ENCODE peak calls at places on chromosomes 4 and X, in four cellular contexts. One of them, this sample, is unnamed.

GRCh38 chrX:46912673-46913491 is 661 bp downstream of the JADE3 start:
- DNase-seq in epithelial cell of esophagus: peak
- DNase-seq in lower leg skin: peak
- DNase-seq in thoracic aorta: no peak
- DNase-seq in this sample: peak

GRCh38 chr4:69092190-69092589 is 4.1 kb upstream of the UGT2B7 start:
- DNase-seq in epithelial cell of esophagus: peak
- DNase-seq in lower leg skin: no peak
- DNase-seq in thoracic aorta: no peak
- DNase-seq in this sample: no peak

GRCh38 chr4:3106339-3107186 is 32.1 kb downstream of the HTT start:
- DNase-seq in epithelial cell of esophagus: peak
- DNase-seq in lower leg skin: peak
- DNase-seq in thoracic aorta: peak
- DNase-seq in this sample: peak

GRCh38 chrX:21487832-21488231 is 113.6 kb downstream of the CNKSR2 start:
- DNase-seq in epithelial cell of esophagus: peak
- DNase-seq in lower leg skin: no peak
- DNase-seq in thoracic aorta: no peak
- DNase-seq in this sample: no peak

GRCh38 chr4:91758487-91758886 is 545.3 kb upstream of the GRID2 start:
- DNase-seq in epithelial cell of esophagus: peak
- DNase-seq in lower leg skin: no peak
- DNase-seq in thoracic aorta: no peak
- DNase-seq in this sample: no peak

GRCh38 chr4:117817316-117817715 is 217.0 kb upstream of the NDST3 start:
- DNase-seq in epithelial cell of esophagus: no peak
- DNase-seq in lower leg skin: no peak
- DNase-seq in thoracic aorta: no peak
- DNase-seq in this sample: no peak

GRCh38 chr4:11691236-11691635 is 262.5 kb upstream of the HS3ST1 start:
- DNase-seq in epithelial cell of esophagus: no peak
- DNase-seq in lower leg skin: no peak
- DNase-seq in thoracic aorta: no peak
- DNase-seq in this sample: no peak

GRCh38 chrX:34893741-34894140 is 48.9 kb upstream of the FAM47B start:
- DNase-seq in epithelial cell of esophagus: peak
- DNase-seq in lower leg skin: no peak
- DNase-seq in thoracic aorta: no peak
- DNase-seq in this sample: no peak

GRCh38 chrX:154135458-154136229 is 8.4 kb upstream of the OPN1LW start:
- DNase-seq in epithelial cell of esophagus: no peak
- DNase-seq in lower leg skin: no peak
- DNase-seq in thoracic aorta: no peak
- DNase-seq in this sample: no peak

GRCh38 chrX:110415440-110416167 is 57.0 kb downstream of the RTL9 start:
- DNase-seq in epithelial cell of esophagus: peak
- DNase-seq in lower leg skin: no peak
- DNase-seq in thoracic aorta: no peak
- DNase-seq in this sample: no peak

GRCh38 chr4:5712517-5712916 is 1.5 kb downstream of the EVC start:
- DNase-seq in epithelial cell of esophagus: peak
- DNase-seq in lower leg skin: no peak
- DNase-seq in thoracic aorta: no peak
- DNase-seq in this sample: no peak

GRCh38 chr4:8435656-8436121 is 4.8 kb downstream of the ACOX3 start:
- DNase-seq in epithelial cell of esophagus: peak
- DNase-seq in lower leg skin: no peak
- DNase-seq in thoracic aorta: no peak
- DNase-seq in this sample: no peak

GRCh38 chrX:45710081-45710801 is 509.6 kb upstream of the DIPK2B start:
- DNase-seq in epithelial cell of esophagus: peak
- DNase-seq in lower leg skin: no peak
- DNase-seq in thoracic aorta: no peak
- DNase-seq in this sample: no peak

GRCh38 chr4:82851902-82852750 is 38.8 kb downstream of the SEC31A start:
- DNase-seq in epithelial cell of esophagus: peak
- DNase-seq in lower leg skin: no peak
- DNase-seq in thoracic aorta: no peak
- DNase-seq in this sample: no peak

GRCh38 chrX:24498975-24499374 is 33.9 kb downstream of the PDK3 start:
- DNase-seq in epithelial cell of esophagus: peak
- DNase-seq in lower leg skin: no peak
- DNase-seq in thoracic aorta: no peak
- DNase-seq in this sample: no peak

GRCh38 chr4:74934822-74935326 is 2.0 kb downstream of the PARM1 start:
- DNase-seq in epithelial cell of esophagus: no peak
- DNase-seq in lower leg skin: no peak
- DNase-seq in thoracic aorta: no peak
- DNase-seq in this sample: no peak

DNA sequence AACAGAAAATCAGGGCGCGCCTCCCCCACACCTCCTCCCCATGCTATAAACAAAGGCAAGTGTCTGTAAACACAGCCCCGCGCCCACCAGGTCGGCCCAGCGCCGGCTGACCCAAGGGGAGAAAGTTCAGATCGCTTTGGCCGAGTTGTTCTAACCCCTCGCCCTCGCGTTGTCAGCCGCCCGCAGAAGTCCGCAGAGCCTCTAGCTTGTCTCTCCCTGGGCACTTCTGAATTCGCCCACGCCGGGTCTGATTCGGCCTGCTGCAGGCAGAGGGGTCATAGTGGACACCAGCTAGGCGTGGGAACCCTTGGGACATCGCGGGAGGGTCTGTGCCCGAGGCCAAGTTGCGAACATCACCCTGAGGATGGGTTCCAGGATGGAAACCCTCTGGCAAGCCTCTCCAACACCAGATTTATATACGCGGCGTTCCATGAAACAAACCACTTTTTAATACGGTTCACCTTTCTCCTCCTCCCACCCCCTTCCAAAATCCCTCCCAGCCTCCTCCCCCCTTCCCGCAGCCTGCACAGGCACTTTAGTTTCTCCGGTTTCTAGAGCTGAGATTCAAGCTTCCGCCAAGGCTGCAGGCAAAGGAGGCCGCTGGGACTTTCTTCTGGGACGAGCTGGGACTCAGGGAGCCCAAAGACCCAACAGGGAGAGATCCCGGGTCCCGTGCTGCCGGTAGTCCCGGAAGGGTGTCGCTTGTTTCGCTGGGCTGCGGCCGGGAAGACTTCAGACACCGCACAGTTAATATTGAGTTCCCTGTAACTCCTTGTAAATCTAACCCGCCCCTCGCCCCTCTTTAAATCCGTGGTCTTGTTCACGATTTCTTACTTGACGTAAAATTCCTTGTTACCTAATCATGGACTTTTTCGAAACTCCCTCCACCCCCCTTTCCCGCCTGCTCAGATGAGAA is 4.7 kb downstream of the HAND2 start:
- DNase-seq in epithelial cell of esophagus: no peak
- DNase-seq in lower leg skin: no peak
- DNase-seq in thoracic aorta: no peak
- DNase-seq in this sample: no peak
- H3K4me3 ChIP-seq in epithelial cell of esophagus: no peak
- H3K4me3 ChIP-seq in lower leg skin: no peak
- H3K4me3 ChIP-seq in thoracic aorta: peak
- H3K4me3 ChIP-seq in this sample: peak

GRCh38 chr4:30720656-30721352 is 635 bp downstream of the PCDH7 start:
- DNase-seq in epithelial cell of esophagus: no peak
- DNase-seq in lower leg skin: no peak
- DNase-seq in thoracic aorta: no peak
- DNase-seq in this sample: peak

GRCh38 chr4:30720021-30720655 is at the start of gene PCDH7:
- DNase-seq in epithelial cell of esophagus: peak
- DNase-seq in lower leg skin: peak
- DNase-seq in thoracic aorta: no peak
- DNase-seq in this sample: peak

GRCh38 chr4:30722092-30722915 is 2.1 kb downstream of the PCDH7 start:
- DNase-seq in epithelial cell of esophagus: no peak
- DNase-seq in lower leg skin: no peak
- DNase-seq in thoracic aorta: no peak
- DNase-seq in this sample: peak

GRCh38 chr4:30722916-30723270 is 2.7 kb downstream of the PCDH7 start:
- DNase-seq in epithelial cell of esophagus: no peak
- DNase-seq in lower leg skin: no peak
- DNase-seq in thoracic aorta: no peak
- DNase-seq in this sample: no peak

GRCh38 chr4:30721353-30722091 is 1.4 kb downstream of the PCDH7 start:
- DNase-seq in epithelial cell of esophagus: peak
- DNase-seq in lower leg skin: no peak
- DNase-seq in thoracic aorta: no peak
- DNase-seq in this sample: no peak
- H3K4me3 ChIP-seq in epithelial cell of esophagus: peak
- H3K4me3 ChIP-seq in lower leg skin: peak
- H3K4me3 ChIP-seq in thoracic aorta: peak
- H3K4me3 ChIP-seq in this sample: peak

DNA sequence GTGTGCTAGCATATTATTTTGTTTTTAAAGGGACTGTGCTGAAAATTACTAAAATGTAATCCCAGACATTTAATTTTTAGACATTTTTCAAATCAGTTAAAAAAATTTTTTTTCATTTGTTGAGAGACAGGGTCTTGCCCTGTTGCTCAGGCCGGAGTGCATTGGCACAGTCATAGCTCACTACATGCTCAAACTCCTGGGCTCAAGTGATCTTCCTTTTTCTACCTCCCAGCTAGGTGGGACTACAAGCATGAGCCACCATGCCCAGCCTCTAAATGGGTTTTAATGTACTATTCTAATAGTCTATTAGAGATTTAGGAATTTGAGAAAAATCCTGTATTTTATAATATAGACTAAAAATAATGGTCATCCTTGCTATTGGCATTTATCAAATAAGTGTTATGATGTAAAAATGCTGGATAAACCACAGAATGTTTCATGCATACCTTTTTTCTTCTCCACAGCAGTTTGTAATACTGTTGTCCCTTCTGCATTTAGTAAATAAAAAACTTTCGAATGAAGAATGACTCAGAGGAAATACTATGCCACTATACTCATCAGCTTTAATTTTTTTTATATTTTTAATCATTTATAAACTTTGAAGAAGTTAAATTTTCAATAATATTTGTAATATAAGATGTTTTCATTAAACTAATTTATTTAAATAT is 29.8 kb downstream of the CPEB2 start:
- DNase-seq in epithelial cell of esophagus: peak
- DNase-seq in lower leg skin: no peak
- DNase-seq in thoracic aorta: no peak
- DNase-seq in this sample: no peak
- H3K4me3 ChIP-seq in epithelial cell of esophagus: no peak
- H3K4me3 ChIP-seq in lower leg skin: no peak
- H3K4me3 ChIP-seq in thoracic aorta: no peak
- H3K4me3 ChIP-seq in this sample: no peak

DNA sequence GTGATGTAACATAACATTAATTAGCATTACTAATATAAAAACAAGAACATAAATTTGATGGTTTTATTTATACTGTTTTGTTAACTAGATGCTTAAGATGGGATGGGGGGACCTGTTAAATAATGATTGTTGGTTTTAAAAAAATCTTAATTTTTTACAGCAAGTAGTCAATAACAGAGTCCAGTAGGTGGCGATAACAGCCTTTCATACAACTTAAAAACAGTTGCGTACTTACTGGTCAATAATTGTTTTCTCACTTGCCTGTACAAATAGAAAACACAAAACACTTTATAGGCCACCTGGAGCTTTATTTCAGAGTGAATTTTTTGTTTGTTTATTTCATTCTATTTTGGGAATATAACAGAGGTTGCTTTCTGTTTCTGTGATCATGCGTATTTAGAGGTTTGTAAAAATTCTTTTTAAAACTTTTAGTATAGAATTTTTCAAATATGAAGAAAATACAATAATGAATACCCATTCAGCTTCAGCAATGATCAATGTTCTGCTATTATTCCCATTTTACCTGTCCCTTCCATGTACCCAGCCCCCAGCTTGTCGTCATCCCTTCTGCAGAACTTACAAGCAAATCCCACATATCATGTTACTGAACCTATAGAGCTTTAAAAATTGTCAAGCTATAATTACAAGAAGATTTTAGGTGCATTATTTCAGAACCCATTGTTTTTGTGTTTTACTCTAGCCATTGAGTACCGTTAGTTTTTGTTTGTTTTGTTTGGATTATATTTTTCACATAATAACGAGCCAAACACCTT is 97.1 kb downstream of the MRPL1 start:
- DNase-seq in epithelial cell of esophagus: peak
- DNase-seq in lower leg skin: no peak
- DNase-seq in thoracic aorta: no peak
- DNase-seq in this sample: no peak
- H3K4me3 ChIP-seq in epithelial cell of esophagus: no peak
- H3K4me3 ChIP-seq in lower leg skin: no peak
- H3K4me3 ChIP-seq in thoracic aorta: peak
- H3K4me3 ChIP-seq in this sample: peak